ENCODE peak calls at places on chromosomes 11 and 22, in seven cellular contexts. I is neuronal stem cell; Q is ascending aorta; C is IMR-90; K is CD8-positive, alpha-beta memory T cell; R is cardiac muscle cell; M is thoracic aorta. U is an unnamed sample. For H3K36me3, the result is how much of the 10 kb centered on the place peaks cover.

GRCh38 chr11:48036011-48036410 is 55.7 kb downstream of the PTPRJ start:
- DNase-seq in I (no peak), Q (no peak), C (peak), K (no peak), R (peak), M (no peak), U (no peak)

GRCh38 chr11:63610604-63611394 is 3.4 kb downstream of the PLAAT3 start:
- DNase-seq in I (no peak), Q (no peak), C (no peak), K (no peak), R (no peak), M (no peak), U (no peak)

GRCh38 chr22:20108757-20109230 is 7.1 kb upstream of the RANBP1 start:
- DNase-seq in I (no peak), Q (no peak), C (no peak), K (no peak), R (no peak), M (no peak), U (no peak)

GRCh38 chr22:49404576-49405199 is 423.0 kb downstream of the BRD1 start:
- DNase-seq in I (no peak), Q (peak), C (no peak), K (no peak), R (peak), M (no peak), U (no peak)

GRCh38 chr11:8055836-8056526 is 25.0 kb upstream of the TUB start:
- DNase-seq in I (no peak), Q (peak), C (no peak), K (no peak), R (no peak), M (no peak), U (no peak)

GRCh38 chr11:35933572-35933925 is 10.3 kb upstream of the LDLRAD3 start:
- DNase-seq in I (no peak), Q (no peak), C (no peak), K (no peak), R (no peak), M (no peak), U (no peak)

GRCh38 chr11:122676638-122677037 is 21.1 kb downstream of the UBASH3B start:
- DNase-seq in I (no peak), Q (no peak), C (no peak), K (no peak), R (no peak), M (no peak), U (no peak)

GRCh38 chr22:44181033-44181911 is 547 bp downstream of the PARVG start:
- DNase-seq in I (no peak), Q (no peak), C (no peak), K (peak), R (no peak), M (no peak), U (no peak)

GRCh38 chr22:29308791-29309262 is 2.4 kb downstream of the GAS2L1 start:
- DNase-seq in I (no peak), Q (no peak), C (peak), K (peak), R (no peak), M (no peak), U (no peak)

GRCh38 chr11:6473481-6474422 is at the start of gene TRIM3:
- DNase-seq in I (peak), Q (peak), C (peak), K (peak), R (peak), M (peak), U (peak)

DNA sequence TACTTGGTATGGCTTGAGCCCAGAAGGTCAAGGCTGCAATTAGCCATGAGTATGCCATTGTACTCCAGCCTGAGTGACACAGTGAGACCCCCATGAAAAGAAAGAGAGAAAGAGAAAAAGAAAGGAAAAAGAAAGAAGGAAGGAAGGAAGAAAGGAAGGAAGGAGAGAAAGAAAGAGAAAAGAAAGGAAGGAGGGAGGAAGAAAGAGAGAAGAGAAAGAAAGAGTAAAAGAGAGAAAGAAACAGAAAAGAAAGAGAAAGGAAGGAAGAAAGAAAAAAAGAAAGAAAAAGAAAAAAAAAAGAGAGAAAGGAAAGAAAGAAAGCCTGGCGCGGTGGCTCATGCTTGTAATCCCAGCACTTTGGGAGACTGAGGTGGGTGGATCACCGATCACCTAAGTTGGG is 77.5 kb downstream of the CSTPP1 start:
- DNase-seq in I (no peak), Q (no peak), C (no peak), K (no peak), R (no peak), M (no peak), U (no peak)
- H3K4me3 ChIP-seq in I (no peak), Q (no peak), C (no peak), K (no peak), R (no peak), M (no peak), U (no peak)

GRCh38 chr11:44634401-44635281 is 69.2 kb downstream of the CD82 start:
- DNase-seq in I (peak), Q (peak), C (peak), K (no peak), R (peak), M (peak), U (no peak)
- H3K36me3 ChIP-seq in I (under half), Q (under half), C (under half), K (under half), R (under half), M (under half), U (under half)

DNA sequence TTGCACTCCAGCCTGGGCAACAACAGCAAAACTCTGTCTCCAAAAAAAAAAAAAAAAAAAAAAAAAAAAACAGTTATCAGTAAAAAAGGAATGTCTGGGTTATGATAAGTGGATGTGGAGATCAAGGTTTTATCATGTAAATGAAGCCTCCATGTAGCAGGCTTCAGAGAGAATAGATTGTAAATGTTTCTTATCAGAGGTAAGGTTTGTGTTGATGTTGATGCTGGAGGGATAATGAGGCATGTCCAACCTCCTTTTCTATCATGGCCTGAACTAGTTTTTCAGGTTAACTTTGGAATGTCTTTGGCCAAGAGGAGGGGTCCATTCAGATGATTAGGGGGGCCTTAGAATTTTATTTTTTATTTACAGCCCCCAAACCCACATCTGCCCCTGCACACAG is 35.4 kb upstream of the TREH start:
- DNase-seq in I (no peak), Q (no peak), C (no peak), K (no peak), R (no peak), M (no peak), U (no peak)
- H3K27ac ChIP-seq in I (no peak), Q (no peak), C (no peak), K (no peak), R (peak), M (peak), U (no peak)

GRCh38 chr11:79269923-79270322 is 170.9 kb downstream of the TENM4 start:
- DNase-seq in I (no peak), Q (no peak), C (no peak), K (no peak), R (no peak), M (no peak), U (no peak)

GRCh38 chr11:79273781-79274180 is 167.0 kb downstream of the TENM4 start:
- DNase-seq in I (no peak), Q (no peak), C (no peak), K (no peak), R (no peak), M (no peak), U (no peak)

GRCh38 chr11:79276900-79277299 is 163.9 kb downstream of the TENM4 start:
- DNase-seq in I (no peak), Q (no peak), C (no peak), K (no peak), R (no peak), M (no peak), U (no peak)

GRCh38 chr11:79274636-79275315 is 166.1 kb downstream of the TENM4 start:
- DNase-seq in I (no peak), Q (no peak), C (peak), K (no peak), R (no peak), M (no peak), U (no peak)
- H3K4me3 ChIP-seq in I (no peak), Q (no peak), C (no peak), K (no peak), R (no peak), M (no peak), U (no peak)

DNA sequence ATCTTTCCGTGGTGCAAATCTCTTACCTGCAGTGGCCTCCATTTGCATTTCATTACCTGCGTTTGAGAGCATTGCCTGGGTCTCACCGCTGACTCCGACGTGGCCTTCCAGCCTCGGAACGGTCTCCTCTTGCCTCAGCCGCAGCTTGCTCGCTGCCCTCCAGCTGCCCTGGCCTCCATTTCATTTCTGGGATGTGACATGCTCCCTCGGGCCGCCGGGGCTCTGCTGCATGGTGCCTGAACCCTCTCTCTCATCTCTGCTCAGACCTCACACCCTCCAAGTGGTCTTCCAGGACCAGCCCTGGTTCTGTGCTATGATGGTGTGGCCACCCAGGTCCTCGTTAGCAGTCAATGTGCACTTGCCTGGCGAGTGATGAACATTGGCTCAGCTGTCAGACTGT is 229.2 kb downstream of the TBC1D22A start:
- DNase-seq in I (no peak), Q (no peak), C (no peak), K (no peak), R (no peak), M (no peak), U (no peak)
- H3K36me3 ChIP-seq in I (under half), Q (under half), C (under half), K (under half), R (under half), M (under half), U (under half)

DNA sequence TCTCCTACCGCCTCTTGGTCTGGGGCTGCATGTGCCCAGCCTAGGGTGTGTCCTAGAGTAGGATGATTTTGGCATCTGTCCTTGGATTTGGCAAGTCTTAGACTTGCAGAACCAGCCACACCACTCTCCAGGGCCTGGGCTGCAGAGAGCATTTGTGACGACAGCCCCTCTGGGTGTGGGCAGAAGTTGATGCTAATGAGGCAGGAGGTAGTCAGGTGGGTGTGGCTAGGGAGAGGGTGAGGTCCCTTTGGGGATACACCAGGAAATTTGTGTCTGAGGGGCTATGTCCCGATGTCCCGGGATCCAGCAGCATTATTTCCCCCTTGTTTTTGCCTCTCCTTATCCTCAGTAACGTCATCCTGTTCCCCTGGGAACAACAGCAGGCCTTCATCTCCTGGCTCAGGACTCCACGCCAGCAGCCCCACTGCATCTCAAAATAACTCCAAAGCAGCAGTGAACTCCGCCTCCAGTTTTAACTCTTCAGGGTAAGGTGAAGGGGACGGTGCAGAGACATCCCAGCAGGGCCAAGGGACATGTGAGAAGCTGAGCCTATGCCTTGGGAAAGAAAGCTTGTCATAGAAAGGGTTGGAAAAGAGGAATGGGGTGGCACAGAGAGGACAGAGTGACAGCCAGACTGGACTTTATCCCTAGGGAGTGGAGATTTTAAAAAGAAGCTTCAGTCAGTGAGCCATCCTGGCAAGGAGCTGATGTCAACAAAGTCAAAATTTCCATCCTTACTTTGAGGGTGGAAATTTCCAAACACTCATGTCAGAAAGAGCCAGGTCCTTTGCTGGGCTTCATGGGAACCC is 8.0 kb upstream of the TLCD5 start:
- DNase-seq in I (no peak), Q (peak), C (peak), K (no peak), R (peak), M (no peak), U (peak)
- H3K27ac ChIP-seq in I (no peak), Q (peak), C (no peak), K (no peak), R (peak), M (peak), U (peak)

DNA sequence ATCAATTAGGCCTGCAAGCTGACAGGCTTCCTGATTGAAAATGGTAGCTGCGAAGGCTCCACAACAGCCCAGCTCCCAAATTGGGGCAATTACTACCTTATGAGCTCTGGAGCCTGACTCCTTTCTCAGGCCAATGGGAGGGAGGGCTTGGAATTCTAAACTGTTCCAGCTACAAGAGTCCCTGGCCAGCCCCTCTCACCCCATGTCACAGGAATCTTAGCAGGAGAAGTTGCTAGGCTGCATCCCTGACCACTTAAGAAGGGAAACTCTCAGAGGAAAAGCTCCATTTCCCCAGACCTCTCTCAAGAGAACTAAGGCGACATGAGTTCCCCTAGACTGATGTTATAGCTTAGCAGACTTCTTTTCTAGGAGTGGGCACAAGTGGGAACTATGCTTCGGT is 4.9 kb downstream of the LRP4 start:
- DNase-seq in I (no peak), Q (no peak), C (no peak), K (no peak), R (peak), M (no peak), U (no peak)
- H3K4me3 ChIP-seq in I (peak), Q (no peak), C (no peak), K (no peak), R (no peak), M (no peak), U (no peak)

DNA sequence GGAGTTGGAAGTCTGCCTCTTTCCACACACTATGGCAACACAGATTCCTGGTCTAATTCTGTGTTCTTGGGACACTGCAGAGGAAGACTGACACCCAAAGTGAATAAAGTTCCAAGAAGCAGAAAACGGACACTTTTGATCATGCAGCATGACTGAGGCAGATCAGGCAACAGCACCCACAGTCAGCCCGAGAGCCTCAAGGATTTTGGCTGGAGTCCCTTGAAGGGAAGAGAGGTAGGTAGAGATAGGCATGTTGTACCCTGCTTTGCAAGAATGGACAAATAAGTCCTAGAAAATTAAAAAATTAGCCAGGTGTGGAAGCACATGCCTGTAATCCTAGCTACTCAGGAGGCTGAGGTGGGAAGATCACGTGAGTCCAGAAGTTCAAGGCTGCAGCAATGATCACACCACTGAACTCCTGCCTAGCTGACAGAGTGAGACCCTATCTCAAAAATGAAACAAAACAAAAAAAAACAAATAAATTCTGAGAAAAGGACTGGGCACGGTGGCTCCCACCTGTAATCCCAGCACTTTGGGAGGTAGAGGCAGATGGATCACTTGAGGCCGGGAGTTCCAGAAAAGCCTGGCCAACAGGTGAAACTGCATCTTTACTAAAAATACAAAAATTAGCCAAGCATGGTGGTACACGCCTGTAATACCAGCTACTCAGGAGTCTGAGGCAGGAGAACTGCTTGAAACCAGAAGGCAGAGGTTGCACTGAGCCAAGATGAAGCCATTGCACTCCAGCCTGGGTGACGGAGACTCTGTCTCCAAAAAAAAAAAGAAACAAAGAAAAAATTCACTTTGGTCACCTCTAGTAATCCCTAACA is 6.9 kb downstream of the SLC43A1 start:
- DNase-seq in I (no peak), Q (no peak), C (no peak), K (no peak), R (no peak), M (no peak), U (no peak)
- H3K36me3 ChIP-seq in I (under half), Q (under half), C (under half), K (under half), R (under half), M (under half), U (under half)